ENCODE peak calls at places on chromosomes 5 and 9, in nine cellular contexts. W is mammary epithelial cell, H is stomach, X is transverse colon, Y is fibroblast of pulmonary artery, R is mesothelial cell of epicardium, A is GM10248, Z is SK-N-SH, I is lower lobe of right lung. O is an unnamed sample.

GRCh38 chr5:16574789-16575785 is 41.7 kb downstream of the RETREG1 start:
- DNase-seq in W (peak), H (no peak), X (no peak), Y (peak), R (no peak), A (no peak), Z (no peak), I (no peak), O (no peak)

GRCh38 chr9:26656003-26656940 is 236.3 kb downstream of the CAAP1 start:
- DNase-seq in W (no peak), H (no peak), X (no peak), Y (peak), R (no peak), A (peak), Z (peak), I (no peak), O (peak)

GRCh38 chr9:124218438-124219289 is 39.1 kb upstream of the NEK6 start:
- DNase-seq in W (peak), H (peak), X (peak), Y (peak), R (no peak), A (peak), Z (no peak), I (peak), O (no peak)

GRCh38 chr5:126263567-126264173 is 159.5 kb upstream of the GRAMD2B start:
- DNase-seq in W (no peak), H (no peak), X (no peak), Y (no peak), R (no peak), A (no peak), Z (peak), I (no peak), O (no peak)

GRCh38 chr5:126139086-126139485 is 284.1 kb upstream of the GRAMD2B start:
- DNase-seq in W (no peak), H (no peak), X (no peak), Y (no peak), R (no peak), A (no peak), Z (no peak), I (no peak), O (no peak)

GRCh38 chr5:78621269-78621871 is 27.2 kb downstream of the LHFPL2 start:
- DNase-seq in W (no peak), H (no peak), X (no peak), Y (no peak), R (no peak), A (no peak), Z (no peak), I (no peak), O (no peak)

GRCh38 chr5:81232449-81233079 is 558 bp upstream of the CKMT2 start:
- DNase-seq in W (no peak), H (no peak), X (peak), Y (peak), R (no peak), A (no peak), Z (no peak), I (no peak), O (peak)

GRCh38 chr9:80793706-80794105 is 895.6 kb downstream of the TLE1 start:
- DNase-seq in W (no peak), H (no peak), X (no peak), Y (no peak), R (no peak), A (no peak), Z (no peak), I (no peak), O (no peak)

GRCh38 chr9:35618854-35619799 is 914 bp upstream of the CD72 start:
- DNase-seq in W (no peak), H (peak), X (peak), Y (no peak), R (no peak), A (peak), Z (no peak), I (no peak), O (no peak)

GRCh38 chr5:116573279-116573616 is 1.4 kb downstream of the SEMA6A start:
- DNase-seq in W (peak), H (peak), X (peak), Y (peak), R (peak), A (peak), Z (peak), I (peak), O (no peak)

GRCh38 chr9:127783111-127783621 is 2.7 kb upstream of the CDK9 start:
- DNase-seq in W (no peak), H (peak), X (peak), Y (no peak), R (no peak), A (no peak), Z (no peak), I (peak), O (no peak)

GRCh38 chr5:144187699-144188294 is 17.1 kb downstream of the KCTD16 start:
- DNase-seq in W (peak), H (peak), X (peak), Y (peak), R (no peak), A (peak), Z (peak), I (peak), O (peak)

GRCh38 chr5:117594165-117594564 is 1019.5 kb upstream of the SEMA6A start:
- DNase-seq in W (no peak), H (no peak), X (no peak), Y (peak), R (no peak), A (no peak), Z (no peak), I (no peak), O (no peak)

GRCh38 chr9:21558627-21559401 is 76.7 kb upstream of the IFNE start:
- DNase-seq in W (peak), H (peak), X (no peak), Y (peak), R (no peak), A (no peak), Z (no peak), I (no peak), O (no peak)

GRCh38 chr9:89529243-89530030 is 31.5 kb upstream of the SEMA4D start:
- DNase-seq in W (no peak), H (no peak), X (no peak), Y (no peak), R (no peak), A (no peak), Z (no peak), I (no peak), O (no peak)

GRCh38 chr5:106876298-106876622 is 794.5 kb downstream of the EFNA5 start:
- DNase-seq in W (no peak), H (no peak), X (no peak), Y (no peak), R (no peak), A (no peak), Z (no peak), I (no peak), O (no peak)

GRCh38 chr5:124764992-124765611 is 18.7 kb upstream of the ZNF608 start:
- DNase-seq in W (no peak), H (no peak), X (no peak), Y (no peak), R (no peak), A (no peak), Z (no peak), I (no peak), O (no peak)

GRCh38 chr9:133334161-133334560 is 1.8 kb downstream of the SURF6 start:
- DNase-seq in W (no peak), H (peak), X (peak), Y (no peak), R (no peak), A (no peak), Z (no peak), I (peak), O (no peak)

GRCh38 chr5:159405611-159406031 is 75.3 kb upstream of the IL12B start:
- DNase-seq in W (no peak), H (no peak), X (no peak), Y (no peak), R (no peak), A (peak), Z (no peak), I (no peak), O (no peak)

GRCh38 chr9:76828462-76828861 is 64.2 kb downstream of the PCA3 start:
- DNase-seq in W (no peak), H (no peak), X (no peak), Y (no peak), R (no peak), A (no peak), Z (no peak), I (no peak), O (no peak)

GRCh38 chr9:129222691-129223218 is 44.7 kb upstream of the IER5L start:
- DNase-seq in W (no peak), H (no peak), X (no peak), Y (no peak), R (no peak), A (no peak), Z (no peak), I (no peak), O (no peak)

GRCh38 chr5:176596689-176597416 is 13.1 kb downstream of the GPRIN1 start:
- DNase-seq in W (no peak), H (peak), X (peak), Y (peak), R (no peak), A (peak), Z (no peak), I (no peak), O (no peak)

GRCh38 chr5:64831996-64832395 is 63.3 kb downstream of the CWC27 start:
- DNase-seq in W (no peak), H (no peak), X (no peak), Y (no peak), R (no peak), A (no peak), Z (no peak), I (no peak), O (no peak)

GRCh38 chr5:149399775-149400174 is 20.7 kb upstream of the IL17B start:
- DNase-seq in W (no peak), H (no peak), X (no peak), Y (no peak), R (no peak), A (no peak), Z (no peak), I (no peak), O (no peak)

GRCh38 chr5:71681282-71681681 is 37.8 kb upstream of the CARTPT start:
- DNase-seq in W (peak), H (no peak), X (no peak), Y (peak), R (no peak), A (no peak), Z (no peak), I (no peak), O (no peak)

GRCh38 chr5:68482199-68482598 is 266.6 kb downstream of the PIK3R1 start:
- DNase-seq in W (no peak), H (no peak), X (no peak), Y (no peak), R (no peak), A (no peak), Z (no peak), I (no peak), O (no peak)

GRCh38 chr5:148915224-148915803 is 88.9 kb downstream of the ADRB2 start:
- DNase-seq in W (no peak), H (no peak), X (no peak), Y (no peak), R (no peak), A (no peak), Z (no peak), I (no peak), O (no peak)

GRCh38 chr5:119336262-119336661 is 19.6 kb upstream of the TNFAIP8 start:
- DNase-seq in W (no peak), H (no peak), X (no peak), Y (no peak), R (no peak), A (no peak), Z (no peak), I (no peak), O (no peak)

GRCh38 chr5:138936225-138936967 is 61.3 kb upstream of the LRRTM2 start:
- DNase-seq in W (no peak), H (peak), X (no peak), Y (no peak), R (no peak), A (no peak), Z (no peak), I (no peak), O (no peak)

GRCh38 chr5:107743357-107744000 is 72.7 kb upstream of the EFNA5 start:
- DNase-seq in W (peak), H (no peak), X (no peak), Y (peak), R (no peak), A (no peak), Z (no peak), I (no peak), O (no peak)

GRCh38 chr9:133741716-133742115 is 3.6 kb upstream of the SARDH start:
- DNase-seq in W (no peak), H (no peak), X (no peak), Y (no peak), R (no peak), A (no peak), Z (no peak), I (no peak), O (no peak)

GRCh38 chr9:107848598-107848997 is 359.0 kb upstream of the KLF4 start:
- DNase-seq in W (no peak), H (no peak), X (no peak), Y (peak), R (no peak), A (no peak), Z (no peak), I (no peak), O (no peak)

GRCh38 chr5:76958976-76959767 is 6.3 kb downstream of the CRHBP start:
- DNase-seq in W (peak), H (no peak), X (no peak), Y (peak), R (no peak), A (no peak), Z (no peak), I (no peak), O (no peak)

GRCh38 chr5:61176631-61177030 is 14.4 kb upstream of the SMIM15 start:
- DNase-seq in W (no peak), H (no peak), X (no peak), Y (no peak), R (no peak), A (no peak), Z (no peak), I (no peak), O (no peak)

GRCh38 chr5:74127377-74128338 is 501.7 kb downstream of the ARHGEF28 start:
- DNase-seq in W (peak), H (no peak), X (no peak), Y (peak), R (no peak), A (no peak), Z (no peak), I (no peak), O (no peak)

GRCh38 chr9:137277329-137278041 is at the start of gene TOR4A:
- DNase-seq in W (no peak), H (peak), X (peak), Y (peak), R (no peak), A (peak), Z (no peak), I (peak), O (peak)

GRCh38 chr9:33211695-33212393 is 28.1 kb upstream of the SPINK4 start:
- DNase-seq in W (peak), H (no peak), X (peak), Y (peak), R (no peak), A (no peak), Z (no peak), I (no peak), O (no peak)

GRCh38 chr9:33209394-33209793 is 30.6 kb upstream of the SPINK4 start:
- DNase-seq in W (no peak), H (no peak), X (no peak), Y (no peak), R (no peak), A (no peak), Z (no peak), I (no peak), O (no peak)

GRCh38 chr9:33210006-33210715 is 29.8 kb upstream of the SPINK4 start:
- DNase-seq in W (no peak), H (no peak), X (no peak), Y (no peak), R (no peak), A (no peak), Z (no peak), I (no peak), O (no peak)
- TF ChIP-seq CTCF in W (no peak), H (no peak), X (no peak), Y (no peak), R (no peak), A (no peak), Z (no peak), I (no peak), O (no peak)

GRCh38 chr5:110478899-110479298 is 247.6 kb downstream of the TMEM232 start:
- DNase-seq in W (peak), H (no peak), X (no peak), Y (peak), R (no peak), A (no peak), Z (no peak), I (no peak), O (peak)
- TF ChIP-seq CTCF in W (no peak), H (no peak), X (no peak), Y (no peak), R (no peak), A (no peak), Z (no peak), I (no peak), O (no peak)

DNA sequence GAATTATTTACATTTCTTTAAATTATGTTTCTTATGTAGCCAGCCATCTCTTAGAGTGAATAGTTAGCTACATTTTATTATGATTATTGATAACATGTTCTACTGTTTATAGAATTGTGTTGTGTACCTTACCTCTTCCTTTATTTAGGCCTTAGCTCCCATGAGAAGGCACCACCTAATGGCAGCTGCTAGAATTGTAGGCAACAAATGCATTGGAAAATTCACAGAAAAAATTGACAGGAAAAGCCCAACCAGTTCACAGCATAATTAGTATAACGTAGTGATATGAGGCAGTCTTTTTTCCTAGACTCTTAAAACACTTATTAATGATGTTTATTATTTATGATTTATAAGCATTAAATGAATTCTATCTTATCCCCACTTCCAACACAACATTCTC is 175.8 kb downstream of the WDR70 start:
- DNase-seq in W (peak), H (no peak), X (no peak), Y (no peak), R (no peak), A (no peak), Z (peak), I (no peak), O (no peak)
- TF ChIP-seq CTCF in W (peak), H (no peak), X (peak), Y (peak), R (no peak), A (peak), Z (peak), I (peak), O (peak)

GRCh38 chr9:135583686-135584011 is 22.1 kb downstream of the PAEP start:
- DNase-seq in W (no peak), H (peak), X (no peak), Y (no peak), R (peak), A (no peak), Z (no peak), I (no peak), O (no peak)

GRCh38 chr9:135582541-135582940 is 21.0 kb downstream of the PAEP start:
- DNase-seq in W (no peak), H (peak), X (no peak), Y (no peak), R (peak), A (no peak), Z (no peak), I (no peak), O (no peak)

GRCh38 chr9:135582966-135583685 is 21.6 kb downstream of the PAEP start:
- DNase-seq in W (no peak), H (peak), X (no peak), Y (no peak), R (no peak), A (no peak), Z (peak), I (no peak), O (no peak)

GRCh38 chr9:135584934-135585333 is 23.4 kb downstream of the PAEP start:
- DNase-seq in W (no peak), H (peak), X (no peak), Y (peak), R (no peak), A (no peak), Z (no peak), I (no peak), O (no peak)

DNA sequence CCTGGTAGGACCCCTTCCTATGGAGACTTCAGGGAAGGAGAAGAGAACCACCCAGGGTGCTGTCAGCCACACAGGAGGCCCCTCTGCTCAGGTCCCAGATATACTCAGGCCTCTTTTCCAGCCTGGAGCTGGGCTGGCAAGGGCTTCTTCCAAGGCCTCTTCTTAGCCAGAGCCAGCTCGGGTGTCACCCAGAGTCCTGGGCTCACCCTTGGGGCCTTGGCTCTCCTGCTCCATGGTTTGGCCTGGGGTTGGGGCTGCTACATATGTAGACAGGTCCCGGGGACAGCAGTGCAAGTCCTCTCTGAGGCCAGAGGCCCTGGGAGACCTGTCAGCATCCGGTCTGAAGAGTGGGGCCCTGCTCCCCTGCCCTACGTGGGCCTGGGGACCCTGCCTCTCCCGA is 22.8 kb downstream of the PAEP start:
- DNase-seq in W (no peak), H (peak), X (no peak), Y (no peak), R (peak), A (no peak), Z (no peak), I (no peak), O (no peak)
- TF ChIP-seq CTCF in W (no peak), H (no peak), X (no peak), Y (no peak), R (no peak), A (no peak), Z (no peak), I (no peak), O (no peak)

GRCh38 chr5:34519489-34520220 is 136.5 kb upstream of the RAI14 start:
- DNase-seq in W (peak), H (no peak), X (no peak), Y (peak), R (no peak), A (no peak), Z (no peak), I (no peak), O (no peak)
- TF ChIP-seq CTCF in W (no peak), H (no peak), X (no peak), Y (no peak), R (no peak), A (no peak), Z (peak), I (no peak), O (no peak)

GRCh38 chr9:126599047-126599650 is 14.6 kb upstream of the LMX1B start:
- DNase-seq in W (no peak), H (no peak), X (no peak), Y (no peak), R (no peak), A (no peak), Z (no peak), I (no peak), O (no peak)
- TF ChIP-seq CTCF in W (peak), H (no peak), X (no peak), Y (no peak), R (no peak), A (no peak), Z (peak), I (no peak), O (peak)

GRCh38 chr5:132714456-132715307 is 22.7 kb downstream of the KIF3A start:
- DNase-seq in W (peak), H (no peak), X (no peak), Y (peak), R (no peak), A (no peak), Z (no peak), I (no peak), O (no peak)
- TF ChIP-seq CTCF in W (peak), H (no peak), X (peak), Y (peak), R (peak), A (peak), Z (peak), I (peak), O (peak)